ENCODE peak calls at places on chromosomes 3 and 15, in six cellular contexts. S is OCI-LY7, N is GM23338, T is hepatocyte, U is PC-9, O is HCT116. R is an unnamed sample.

GRCh38 chr3:122944671-122945151 is 82.9 kb downstream of the SEMA5B start:
- DNase-seq in O (no peak), U (no peak), T (no peak), N (no peak), S (no peak), R (no peak)

GRCh38 chr3:101865751-101866509 is 16.6 kb downstream of the NFKBIZ start:
- DNase-seq in N (peak; percentile 70), U (no peak), T (no peak), O (peak; percentile 12), S (peak; percentile 45), R (no peak)

GRCh38 chr3:155270485-155271342 is 22.8 kb downstream of the STRIT1 start:
- DNase-seq in S (peak; percentile 11), U (peak; percentile 74), T (no peak), O (no peak), N (no peak), R (no peak)

GRCh38 chr15:58240191-58240932 is 102.2 kb downstream of the AQP9 start:
- DNase-seq in T (no peak), O (no peak), U (no peak), N (no peak), S (no peak), R (no peak)

GRCh38 chr3:158731938-158732855 is at the start of gene RARRES1:
- DNase-seq in U (peak; percentile 56), T (peak; percentile 88), O (no peak), N (peak; percentile 79), S (no peak), R (no peak)

GRCh38 chr3:72099331-72100061 is 314.5 kb upstream of the PROK2 start:
- DNase-seq in N (peak; percentile 34), U (no peak), O (no peak), T (no peak), S (peak; percentile 74), R (peak; percentile 94)

GRCh38 chr3:58414538-58415197 is 19.0 kb downstream of the PDHB start:
- DNase-seq in S (peak; percentile 76), T (peak; percentile 62), U (peak; percentile 34), O (peak; percentile 44), N (peak; percentile 80), R (peak; percentile 85)

GRCh38 chr3:10404377-10404776 is 83.5 kb upstream of the SEC13 start:
- DNase-seq in N (no peak), S (no peak), T (no peak), U (no peak), O (no peak), R (no peak)

GRCh38 chr3:134874737-134875413 is 79.8 kb downstream of the EPHB1 start:
- DNase-seq in T (peak; percentile 24), S (no peak), U (no peak), O (no peak), N (no peak), R (no peak)

GRCh38 chr3:185215873-185216586 is 37.8 kb downstream of the EHHADH start:
- DNase-seq in O (no peak), N (peak; percentile 35), T (no peak), S (peak; percentile 15), U (no peak), R (peak; percentile 72)

GRCh38 chr3:58321791-58322190 is 10.9 kb upstream of the PXK start:
- DNase-seq in U (no peak), N (peak; percentile 84), O (no peak), T (no peak), S (no peak), R (no peak)

GRCh38 chr15:90814193-90814811 is 54.1 kb upstream of the FURIN start:
- DNase-seq in T (peak; percentile 9), U (no peak), N (no peak), S (no peak), O (no peak), R (no peak)

GRCh38 chr3:4302747-4303146 is 422 bp upstream of the SETMAR start:
- DNase-seq in U (no peak), N (no peak), O (no peak), S (no peak), T (no peak), R (no peak)

GRCh38 chr3:63047068-63047467 is 171.9 kb upstream of the CADPS start:
- DNase-seq in U (no peak), O (no peak), S (peak; percentile 53), T (peak; percentile 23), N (peak; percentile 37), R (no peak)

GRCh38 chr15:65217526-65218482 is 6.5 kb upstream of the CILP start:
- DNase-seq in T (no peak), S (no peak), O (no peak), U (no peak), N (no peak), R (no peak)

GRCh38 chr3:126266291-126266840 is 86.0 kb upstream of the ALDH1L1 start:
- DNase-seq in S (no peak), T (peak; percentile 25), O (no peak), U (no peak), N (peak; percentile 63), R (no peak)

GRCh38 chr15:91022832-91023129 is 387 bp upstream of the VPS33B start:
- DNase-seq in O (no peak), U (no peak), N (no peak), S (no peak), T (no peak), R (no peak)

GRCh38 chr3:187276397-187277128 is 15.0 kb downstream of the MASP1 start:
- DNase-seq in N (no peak), T (no peak), O (no peak), S (no peak), U (no peak), R (no peak)

GRCh38 chr3:58052373-58053273 is 44.4 kb downstream of the FLNB start:
- DNase-seq in S (no peak), N (no peak), T (peak; percentile 86), U (peak; percentile 83), O (peak; percentile 94), R (no peak)

GRCh38 chr3:32725721-32726120 is 40.7 kb downstream of the CNOT10 start:
- DNase-seq in O (no peak), S (no peak), T (no peak), U (no peak), N (no peak), R (no peak)

GRCh38 chr3:117193390-117193789 is 483.8 kb downstream of the TUSC7 start:
- DNase-seq in N (peak; percentile 40), U (no peak), O (no peak), T (no peak), S (no peak), R (peak; percentile 46)

GRCh38 chr3:194521514-194522260 is 34.9 kb upstream of the ATP13A3 start:
- DNase-seq in N (no peak), T (no peak), S (no peak), O (no peak), U (no peak), R (no peak)

GRCh38 chr15:33912326-33912725 is 56.0 kb upstream of the CHRM5 start:
- DNase-seq in U (no peak), S (no peak), N (no peak), T (no peak), O (no peak), R (no peak)

GRCh38 chr15:89101302-89102191 is 13.3 kb downstream of the ABHD2 start:
- DNase-seq in U (peak; percentile 83), T (peak; percentile 78), N (no peak), O (peak; percentile 87), S (no peak), R (no peak)

GRCh38 chr3:160381470-160381869 is 17.6 kb downstream of the IFT80 start:
- DNase-seq in N (no peak), U (no peak), S (no peak), T (no peak), O (no peak), R (no peak)

GRCh38 chr15:91104111-91104510 is 4.1 kb downstream of the SV2B start:
- DNase-seq in O (no peak), S (no peak), U (no peak), N (no peak), T (no peak), R (no peak)

GRCh38 chr3:128001576-128001975 is 50.7 kb upstream of the SEC61A1 start:
- DNase-seq in N (peak; percentile 55), T (no peak), S (no peak), O (no peak), U (peak; percentile 46), R (no peak)

GRCh38 chr3:196694941-196695848 is 16.9 kb downstream of the CEP19 start:
- DNase-seq in S (no peak), T (no peak), N (no peak), O (no peak), U (no peak), R (no peak)

DNA sequence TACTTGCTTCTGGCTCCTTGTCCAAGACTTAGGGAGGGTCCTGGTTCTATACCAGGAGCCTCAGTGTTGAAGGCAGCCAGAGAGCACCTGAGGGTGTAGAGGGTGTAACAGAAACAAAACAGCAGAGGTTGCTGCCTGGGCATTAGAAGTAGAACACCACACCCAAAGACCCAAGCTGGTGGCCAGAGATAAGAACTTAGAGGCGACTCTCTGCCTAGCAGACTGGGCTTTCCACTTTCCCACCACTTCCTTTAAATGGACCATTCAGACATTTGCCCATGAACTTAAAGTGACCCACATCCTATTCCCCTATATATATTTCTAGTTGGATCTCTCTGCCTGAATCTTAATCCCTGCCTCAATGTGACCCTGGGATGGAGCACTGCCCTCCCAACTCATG is 189.8 kb downstream of the KLF13 start:
- DNase-seq in T (no peak), U (no peak), O (no peak), S (no peak), N (no peak), R (no peak)
- H3K9me2 ChIP-seq in T (no peaks in the 10 kb centered on the region), U (no peaks in the 10 kb centered on the region), O (no peaks in the 10 kb centered on the region), S (no peaks in the 10 kb centered on the region), N (peaks cover 4% of the 10 kb centered on the region), R (no peaks in the 10 kb centered on the region)

GRCh38 chr3:197908957-197909701 is 40.9 kb upstream of the RPL35A start:
- DNase-seq in S (no peak), N (no peak), O (no peak), U (no peak), T (no peak), R (no peak)

GRCh38 chr3:197912770-197913476 is 37.1 kb upstream of the RPL35A start:
- DNase-seq in T (no peak), S (no peak), O (no peak), N (no peak), U (no peak), R (peak; percentile 84)

GRCh38 chr3:197913981-197914380 is 36.0 kb upstream of the RPL35A start:
- DNase-seq in T (no peak), U (no peak), S (no peak), N (no peak), O (no peak), R (no peak)
- H3K4me3 ChIP-seq in T (no peak overlapping the region), U (no peak overlapping the region), S (no peak overlapping the region), N (no peak overlapping the region), O (no peak overlapping the region), R (peak overlapping the region; percentile 60)

DNA sequence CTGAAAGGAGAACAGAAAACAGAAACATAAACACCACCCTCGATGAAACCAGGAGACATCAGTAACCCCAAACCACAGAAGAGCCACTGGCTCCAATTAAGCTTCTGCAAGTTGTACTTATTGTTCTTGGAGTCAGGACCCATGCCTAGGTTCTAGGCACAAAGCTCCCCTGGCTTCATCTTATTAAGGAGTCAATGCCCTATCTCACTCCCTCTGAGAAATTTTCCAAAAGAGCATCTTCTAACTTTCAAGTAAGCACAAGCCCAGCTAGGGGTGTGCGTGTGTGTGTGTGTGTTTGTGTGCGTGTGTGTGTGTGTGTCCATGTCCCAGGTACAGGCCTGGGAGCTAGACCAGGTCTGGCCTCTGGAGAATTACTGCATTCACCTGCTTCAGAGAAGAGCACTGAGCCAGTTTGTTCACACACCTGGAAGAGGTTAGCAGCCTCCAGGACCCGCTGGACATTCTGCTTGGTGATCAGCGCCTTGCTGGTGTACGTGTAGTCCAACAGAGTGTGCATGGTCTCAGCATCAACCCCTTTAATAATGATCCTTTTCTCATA is 28.0 kb downstream of the KLHL6 start:
- DNase-seq in N (no peak), U (no peak), S (peak; percentile 60), T (no peak), O (no peak), R (no peak)
- H3K9me2 ChIP-seq in N (peaks cover 3% of the 10 kb centered on the region), U (no peaks in the 10 kb centered on the region), S (no peaks in the 10 kb centered on the region), T (no peaks in the 10 kb centered on the region), O (no peaks in the 10 kb centered on the region), R (no peaks in the 10 kb centered on the region)

GRCh38 chr15:75104804-75105557 is 81.6 kb downstream of the PPCDC start:
- DNase-seq in U (peak; percentile 87), T (peak; percentile 80), S (peak; percentile 62), O (peak; percentile 88), N (no peak), R (no peak)
- H3K4me3 ChIP-seq in U (no peak overlapping the region), T (no peak overlapping the region), S (no peak overlapping the region), O (no peak overlapping the region), N (no peak overlapping the region), R (no peak overlapping the region)